ENCODE peak calls at places on chromosomes 16 and 17, in four cellular contexts. F is fibroblast of the aortic adventitia, L is A549, N is fibroblast of lung. D is an unnamed sample.

GRCh38 chr17:27573971-27574525 is 56.9 kb upstream of the LGALS9 start:
- DNase-seq in N (peak), L (no peak), F (peak), D (peak)

GRCh38 chr16:2838928-2839327 is 8.8 kb downstream of the ZG16B start:
- DNase-seq in L (peak), N (peak), F (peak), D (peak)

GRCh38 chr17:72266099-72266852 is 145.5 kb downstream of the SOX9 start:
- DNase-seq in L (no peak), F (no peak), N (no peak), D (no peak)

GRCh38 chr16:11602321-11602720 is 15.6 kb upstream of the LITAF start:
- DNase-seq in F (no peak), N (no peak), L (no peak), D (no peak)

GRCh38 chr17:74579910-74580309 is 12.2 kb downstream of the CD300LD start:
- DNase-seq in N (no peak), L (no peak), F (no peak), D (no peak)

GRCh38 chr17:75153854-75154194 is 488 bp downstream of the JPT1 start:
- DNase-seq in F (no peak), L (no peak), N (no peak), D (no peak)

GRCh38 chr17:61809816-61810392 is 53.4 kb downstream of the BRIP1 start:
- DNase-seq in N (peak), F (peak), L (no peak), D (peak)

GRCh38 chr16:50096791-50097190 is 31.0 kb downstream of the HEATR3 start:
- DNase-seq in L (no peak), F (peak), N (peak), D (peak)

GRCh38 chr16:69727916-69728270 is 1.5 kb upstream of the NQO1 start:
- DNase-seq in N (no peak), L (no peak), F (no peak), D (no peak)

DNA sequence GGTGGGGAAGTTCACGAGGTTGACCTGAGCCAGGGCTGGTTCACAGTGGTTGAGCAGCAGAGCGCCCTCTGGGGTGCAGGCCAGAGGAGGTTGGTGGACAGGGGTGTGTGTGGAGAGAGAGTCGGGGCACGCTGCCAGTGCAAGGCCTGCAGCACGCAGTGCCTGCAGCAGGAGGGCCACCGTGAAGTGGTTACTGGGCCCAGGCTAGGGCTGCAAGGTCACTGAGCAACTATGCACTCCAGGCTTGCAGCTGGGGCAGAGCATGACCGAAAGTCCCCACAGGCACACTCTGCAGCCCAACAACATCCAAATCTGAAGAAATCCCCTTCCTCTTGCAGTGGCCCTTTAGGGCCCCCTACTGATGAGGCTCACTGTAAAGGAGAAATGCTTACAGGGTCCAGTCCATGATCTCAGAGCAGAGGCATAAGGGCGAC is 89.1 kb upstream of the NOL11 start:
- DNase-seq in L (no peak), F (no peak), N (peak), D (no peak)
- TF ChIP-seq CTCF in L (no peak), F (peak), N (peak), D (no peak)

GRCh38 chr17:47253541-47254402 is at the start of gene ITGB3:
- DNase-seq in L (peak), N (peak), F (peak), D (peak)
- TF ChIP-seq CTCF in L (peak), N (peak), F (peak), D (peak)

GRCh38 chr16:73274140-73274539 is 226.2 kb upstream of the ZFHX3 start:
- DNase-seq in F (no peak), N (no peak), L (no peak), D (no peak)

GRCh38 chr16:73279451-73279850 is 231.5 kb upstream of the ZFHX3 start:
- DNase-seq in N (no peak), F (no peak), L (no peak), D (no peak)

GRCh38 chr16:73275448-73275847 is 227.5 kb upstream of the ZFHX3 start:
- DNase-seq in F (no peak), L (no peak), N (no peak), D (no peak)

GRCh38 chr16:73275024-73275423 is 227.1 kb upstream of the ZFHX3 start:
- DNase-seq in L (no peak), F (no peak), N (no peak), D (no peak)

DNA sequence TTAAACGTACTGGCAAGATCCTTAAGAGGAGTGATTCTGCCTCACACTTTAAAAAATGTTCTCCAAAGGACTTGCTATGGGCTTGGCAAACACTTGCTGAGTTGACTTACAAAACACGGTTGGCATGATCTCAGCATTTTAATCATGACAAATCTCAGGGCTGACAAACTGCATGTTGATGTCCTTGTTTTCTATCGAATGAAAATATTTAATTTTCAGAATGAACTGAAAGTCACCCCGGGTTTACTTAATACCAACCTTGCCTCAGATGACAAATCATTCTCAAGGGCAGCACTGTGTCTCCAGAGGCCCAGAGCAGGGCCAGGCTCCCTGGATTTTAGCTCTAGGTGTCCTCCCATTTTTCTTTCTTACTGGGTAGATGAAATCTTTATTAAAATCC is 229.1 kb upstream of the ZFHX3 start:
- DNase-seq in N (no peak), L (no peak), F (no peak), D (no peak)
- TF ChIP-seq CTCF in N (no peak), L (no peak), F (no peak), D (no peak)

DNA sequence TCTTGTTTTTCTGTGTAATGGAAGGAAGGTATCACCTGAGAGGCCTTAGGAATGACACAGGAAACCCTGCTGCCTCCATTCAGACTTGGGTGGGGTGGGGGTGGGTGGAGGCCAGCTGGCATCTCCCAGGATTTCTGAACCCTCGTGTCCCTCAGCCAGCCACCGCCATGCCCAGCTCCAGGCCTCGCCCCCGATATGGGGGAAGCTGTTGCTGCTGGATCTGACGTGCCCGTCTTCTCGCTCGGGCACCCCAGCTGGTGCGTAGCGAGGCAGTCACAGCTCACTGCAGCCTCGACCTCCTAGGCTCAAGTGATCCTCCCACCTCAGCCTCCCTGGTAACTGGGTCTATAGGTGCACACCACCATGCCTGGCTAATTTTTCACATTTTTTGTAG is 220.0 kb upstream of the CHMP6 start:
- DNase-seq in N (no peak), F (no peak), L (no peak), D (no peak)
- TF ChIP-seq CTCF in N (no peak), F (no peak), L (no peak), D (no peak)

GRCh38 chr17:57408064-57408811 is 151.9 kb downstream of the MSI2 start:
- DNase-seq in F (no peak), N (no peak), L (no peak), D (no peak)
- TF ChIP-seq CTCF in F (no peak), N (no peak), L (no peak), D (no peak)

GRCh38 chr17:79865351-79866210 is 26.3 kb upstream of the CBX4 start:
- DNase-seq in L (no peak), N (no peak), F (no peak), D (no peak)

GRCh38 chr17:79862771-79863440 is 23.7 kb upstream of the CBX4 start:
- DNase-seq in L (no peak), F (no peak), N (no peak), D (no peak)

GRCh38 chr17:79866791-79867190 is 27.6 kb upstream of the CBX4 start:
- DNase-seq in N (no peak), L (no peak), F (no peak), D (no peak)

GRCh38 chr17:79864147-79864546 is 24.9 kb upstream of the CBX4 start:
- DNase-seq in N (no peak), F (no peak), L (no peak), D (no peak)

DNA sequence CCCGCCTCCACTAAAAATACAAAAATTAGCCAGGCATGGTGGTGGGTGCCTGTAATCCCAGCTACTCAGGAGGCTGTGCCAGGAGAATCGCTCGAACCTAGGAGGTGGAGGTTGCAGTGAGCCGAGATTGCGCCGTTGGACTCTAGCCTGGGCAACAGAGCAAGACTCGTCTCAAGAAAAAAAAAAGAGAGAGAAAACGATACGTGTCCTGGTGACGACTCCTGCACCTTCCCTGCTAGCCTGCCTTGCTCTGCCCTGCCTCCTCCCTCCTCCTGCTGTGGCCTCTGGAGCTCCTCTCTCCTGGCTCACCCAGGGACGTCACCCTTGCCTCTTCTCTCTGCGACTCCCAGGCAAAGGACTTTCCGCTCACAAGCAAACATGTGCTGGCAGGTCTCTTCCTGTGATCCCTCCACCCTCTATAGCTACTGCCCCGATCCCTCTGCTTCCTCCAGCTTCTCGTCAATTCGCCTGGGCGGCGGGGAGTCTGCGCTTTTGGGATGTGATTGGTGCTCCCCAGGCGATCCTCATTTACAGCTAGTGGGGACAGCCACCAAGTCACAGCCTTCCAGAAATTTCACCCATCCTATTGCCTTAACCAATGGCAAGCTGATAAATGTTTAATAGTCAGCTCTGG is 25.5 kb upstream of the CBX4 start:
- DNase-seq in N (no peak), F (no peak), L (no peak), D (no peak)
- TF ChIP-seq CTCF in N (no peak), F (no peak), L (no peak), D (no peak)

GRCh38 chr16:66427036-66427446 is at the start of gene BEAN1:
- DNase-seq in N (no peak), L (peak), F (no peak), D (peak)
- TF ChIP-seq CTCF in N (no peak), L (no peak), F (no peak), D (no peak)